ENCODE peak calls at places on chromosomes 12 and 14, in four cellular contexts. One of them, this sample, is unnamed.

GRCh38 chr14:34104750-34105397 is 154.0 kb upstream of the EGLN3 start:
- DNase-seq in HT1080: no peak
- DNase-seq in C1 segment of cervical spinal cord: no peak
- DNase-seq in NCI-H1417: no peak
- DNase-seq in this sample: no peak

GRCh38 chr12:52215587-52216031 is 17.4 kb upstream of the KRT7 start:
- DNase-seq in C1 segment of cervical spinal cord: no peak
- DNase-seq in NCI-H1417: no peak
- DNase-seq in HT1080: peak
- DNase-seq in this sample: no peak

GRCh38 chr12:13142747-13143146 is 39.3 kb upstream of the GSG1 start:
- DNase-seq in HT1080: no peak
- DNase-seq in C1 segment of cervical spinal cord: no peak
- DNase-seq in NCI-H1417: no peak
- DNase-seq in this sample: no peak

GRCh38 chr14:51327376-51327775 is 87.3 kb downstream of the TMX1 start:
- DNase-seq in C1 segment of cervical spinal cord: no peak
- DNase-seq in NCI-H1417: no peak
- DNase-seq in HT1080: no peak
- DNase-seq in this sample: no peak

GRCh38 chr14:22180045-22180444 is 409.0 kb downstream of the DAD1 start:
- DNase-seq in C1 segment of cervical spinal cord: no peak
- DNase-seq in HT1080: no peak
- DNase-seq in NCI-H1417: no peak
- DNase-seq in this sample: no peak

GRCh38 chr12:111287125-111287900 is 81.6 kb downstream of the PHETA1 start:
- DNase-seq in HT1080: no peak
- DNase-seq in C1 segment of cervical spinal cord: no peak
- DNase-seq in NCI-H1417: no peak
- DNase-seq in this sample: no peak

GRCh38 chr14:91835197-91835919 is 32.0 kb downstream of the TC2N start:
- DNase-seq in HT1080: no peak
- DNase-seq in NCI-H1417: no peak
- DNase-seq in C1 segment of cervical spinal cord: no peak
- DNase-seq in this sample: no peak

GRCh38 chr14:85247071-85247470 is 282.9 kb upstream of the FLRT2 start:
- DNase-seq in NCI-H1417: no peak
- DNase-seq in HT1080: no peak
- DNase-seq in C1 segment of cervical spinal cord: no peak
- DNase-seq in this sample: no peak

GRCh38 chr14:49953196-49953595 is 60.3 kb downstream of the ARF6 start:
- DNase-seq in NCI-H1417: no peak
- DNase-seq in C1 segment of cervical spinal cord: no peak
- DNase-seq in HT1080: no peak
- DNase-seq in this sample: no peak

GRCh38 chr12:132741620-132742019 is 20.0 kb downstream of the ANKLE2 start:
- DNase-seq in NCI-H1417: no peak
- DNase-seq in C1 segment of cervical spinal cord: no peak
- DNase-seq in HT1080: no peak
- DNase-seq in this sample: no peak

GRCh38 chr12:6627598-6627997 is 8.2 kb downstream of the LPAR5 start:
- DNase-seq in NCI-H1417: no peak
- DNase-seq in C1 segment of cervical spinal cord: no peak
- DNase-seq in HT1080: no peak
- DNase-seq in this sample: no peak

GRCh38 chr12:916712-917445 is 32.6 kb downstream of the RAD52 start:
- DNase-seq in C1 segment of cervical spinal cord: no peak
- DNase-seq in HT1080: no peak
- DNase-seq in NCI-H1417: no peak
- DNase-seq in this sample: no peak

GRCh38 chr12:119574255-119574654 is 19.3 kb upstream of the TMEM233 start:
- DNase-seq in NCI-H1417: no peak
- DNase-seq in C1 segment of cervical spinal cord: no peak
- DNase-seq in HT1080: no peak
- DNase-seq in this sample: no peak

GRCh38 chr12:104057771-104058197 is 6.5 kb upstream of the HCFC2 start:
- DNase-seq in NCI-H1417: no peak
- DNase-seq in HT1080: peak
- DNase-seq in C1 segment of cervical spinal cord: no peak
- DNase-seq in this sample: no peak

GRCh38 chr14:97218713-97219355 is 421.7 kb downstream of the VRK1 start:
- DNase-seq in HT1080: no peak
- DNase-seq in C1 segment of cervical spinal cord: no peak
- DNase-seq in NCI-H1417: no peak
- DNase-seq in this sample: no peak

GRCh38 chr12:124909831-124910560 is 4.5 kb downstream of the UBC start:
- DNase-seq in HT1080: peak
- DNase-seq in C1 segment of cervical spinal cord: no peak
- DNase-seq in NCI-H1417: no peak
- DNase-seq in this sample: no peak

GRCh38 chr12:91272456-91273063 is 89.9 kb upstream of the DCN start:
- DNase-seq in NCI-H1417: no peak
- DNase-seq in HT1080: no peak
- DNase-seq in C1 segment of cervical spinal cord: no peak
- DNase-seq in this sample: no peak

GRCh38 chr12:68899251-68899771 is 33.7 kb downstream of the CPM start:
- DNase-seq in HT1080: peak
- DNase-seq in C1 segment of cervical spinal cord: no peak
- DNase-seq in NCI-H1417: no peak
- DNase-seq in this sample: no peak

GRCh38 chr12:65675141-65675621 is 149.1 kb upstream of the HMGA2 start:
- DNase-seq in HT1080: no peak
- DNase-seq in C1 segment of cervical spinal cord: no peak
- DNase-seq in NCI-H1417: no peak
- DNase-seq in this sample: no peak

GRCh38 chr12:45216297-45216982 is 545 bp downstream of the ANO6 start:
- DNase-seq in NCI-H1417: peak
- DNase-seq in C1 segment of cervical spinal cord: peak
- DNase-seq in HT1080: peak
- DNase-seq in this sample: peak

GRCh38 chr12:96228566-96229248 is 34.5 kb downstream of the ELK3 start:
- DNase-seq in HT1080: no peak
- DNase-seq in C1 segment of cervical spinal cord: no peak
- DNase-seq in NCI-H1417: no peak
- DNase-seq in this sample: no peak

GRCh38 chr14:103728721-103729120 is 13.1 kb downstream of the ZFYVE21 start:
- DNase-seq in HT1080: no peak
- DNase-seq in C1 segment of cervical spinal cord: no peak
- DNase-seq in NCI-H1417: no peak
- DNase-seq in this sample: no peak

GRCh38 chr12:19482551-19483109 is 43.3 kb downstream of the AEBP2 start:
- DNase-seq in C1 segment of cervical spinal cord: no peak
- DNase-seq in HT1080: no peak
- DNase-seq in NCI-H1417: no peak
- DNase-seq in this sample: no peak

GRCh38 chr14:29717906-29718305 is 209.7 kb downstream of the PRKD1 start:
- DNase-seq in HT1080: no peak
- DNase-seq in C1 segment of cervical spinal cord: no peak
- DNase-seq in NCI-H1417: no peak
- DNase-seq in this sample: no peak

GRCh38 chr14:65226824-65227604 is 124.7 kb upstream of the MAX start:
- DNase-seq in NCI-H1417: no peak
- DNase-seq in HT1080: no peak
- DNase-seq in C1 segment of cervical spinal cord: no peak
- DNase-seq in this sample: no peak

GRCh38 chr12:88083634-88084033 is 54.4 kb upstream of the C12orf50 start:
- DNase-seq in HT1080: no peak
- DNase-seq in NCI-H1417: no peak
- DNase-seq in C1 segment of cervical spinal cord: no peak
- DNase-seq in this sample: no peak

GRCh38 chr14:31196839-31197477 is 10.6 kb downstream of the HECTD1 start:
- DNase-seq in C1 segment of cervical spinal cord: no peak
- DNase-seq in NCI-H1417: no peak
- DNase-seq in HT1080: no peak
- DNase-seq in this sample: no peak

GRCh38 chr12:105522166-105522825 is 191.8 kb downstream of the C12orf75 start:
- DNase-seq in C1 segment of cervical spinal cord: no peak
- DNase-seq in HT1080: no peak
- DNase-seq in NCI-H1417: no peak
- DNase-seq in this sample: no peak

This sample was measured in anterior cingulate cortex.